ENCODE peak calls at places on chromosomes 5 and 9, in ten cellular contexts. One of them, this sample, is unnamed.

GRCh38 chr5:10856646-10857332 is 95.8 kb upstream of the DAP start:
- DNase-seq in HEK293T: peak; percentile 67
- DNase-seq in AML-193: no peak
- DNase-seq in HepG2: peak; percentile 71
- DNase-seq in NCI-H526 treated with DMSO at 0.1 percent for 48 hours: peak; percentile 46
- DNase-seq in stimulated activated CD4-positive, alpha-beta T cell treated with anti-CD3 and anti-CD28 coated beads, TNF-alpha, amount 100 ng/mL, for 48 hours: no peak
- DNase-seq in activated naive CD4-positive, alpha-beta T cell: peak; percentile 9
- DNase-seq in breast epithelium: no peak
- DNase-seq in fibroblast of pulmonary artery: peak; percentile 37
- DNase-seq in ovary: peak; percentile 71
- DNase-seq in this sample: no peak

GRCh38 chr9:11149065-11149464 is 536.3 kb upstream of the PTPRD start:
- DNase-seq in fibroblast of pulmonary artery: no peak
- DNase-seq in activated naive CD4-positive, alpha-beta T cell: no peak
- DNase-seq in stimulated activated CD4-positive, alpha-beta T cell treated with anti-CD3 and anti-CD28 coated beads, TNF-alpha, amount 100 ng/mL, for 48 hours: no peak
- DNase-seq in HepG2: no peak
- DNase-seq in breast epithelium: no peak
- DNase-seq in HEK293T: no peak
- DNase-seq in NCI-H526 treated with DMSO at 0.1 percent for 48 hours: no peak
- DNase-seq in ovary: no peak
- DNase-seq in AML-193: no peak
- DNase-seq in this sample: no peak

GRCh38 chr9:133833388-133834025 is 95.4 kb upstream of the SARDH start:
- DNase-seq in fibroblast of pulmonary artery: no peak
- DNase-seq in breast epithelium: no peak
- DNase-seq in ovary: no peak
- DNase-seq in AML-193: no peak
- DNase-seq in HEK293T: no peak
- DNase-seq in NCI-H526 treated with DMSO at 0.1 percent for 48 hours: no peak
- DNase-seq in activated naive CD4-positive, alpha-beta T cell: no peak
- DNase-seq in stimulated activated CD4-positive, alpha-beta T cell treated with anti-CD3 and anti-CD28 coated beads, TNF-alpha, amount 100 ng/mL, for 48 hours: no peak
- DNase-seq in HepG2: no peak
- DNase-seq in this sample: no peak

GRCh38 chr5:137752873-137753226 is 1.3 kb downstream of the HNRNPA0 start:
- DNase-seq in AML-193: peak; percentile 29
- DNase-seq in activated naive CD4-positive, alpha-beta T cell: no peak
- DNase-seq in ovary: no peak
- DNase-seq in breast epithelium: no peak
- DNase-seq in HEK293T: peak; percentile 17
- DNase-seq in fibroblast of pulmonary artery: no peak
- DNase-seq in NCI-H526 treated with DMSO at 0.1 percent for 48 hours: peak; percentile 22
- DNase-seq in HepG2: peak; percentile 17
- DNase-seq in stimulated activated CD4-positive, alpha-beta T cell treated with anti-CD3 and anti-CD28 coated beads, TNF-alpha, amount 100 ng/mL, for 48 hours: no peak
- DNase-seq in this sample: peak; percentile 52

GRCh38 chr9:32741706-32742105 is 41.6 kb upstream of the TMEM215 start:
- DNase-seq in breast epithelium: no peak
- DNase-seq in fibroblast of pulmonary artery: peak; percentile 43
- DNase-seq in HepG2: peak; percentile 54
- DNase-seq in stimulated activated CD4-positive, alpha-beta T cell treated with anti-CD3 and anti-CD28 coated beads, TNF-alpha, amount 100 ng/mL, for 48 hours: no peak
- DNase-seq in ovary: no peak
- DNase-seq in AML-193: no peak
- DNase-seq in NCI-H526 treated with DMSO at 0.1 percent for 48 hours: no peak
- DNase-seq in HEK293T: no peak
- DNase-seq in activated naive CD4-positive, alpha-beta T cell: no peak
- DNase-seq in this sample: no peak

GRCh38 chr5:56206126-56206525 is 27.0 kb downstream of the ANKRD55 start:
- DNase-seq in breast epithelium: no peak
- DNase-seq in fibroblast of pulmonary artery: peak; percentile 82
- DNase-seq in HEK293T: no peak
- DNase-seq in NCI-H526 treated with DMSO at 0.1 percent for 48 hours: no peak
- DNase-seq in ovary: no peak
- DNase-seq in HepG2: no peak
- DNase-seq in activated naive CD4-positive, alpha-beta T cell: no peak
- DNase-seq in stimulated activated CD4-positive, alpha-beta T cell treated with anti-CD3 and anti-CD28 coated beads, TNF-alpha, amount 100 ng/mL, for 48 hours: no peak
- DNase-seq in AML-193: no peak
- DNase-seq in this sample: no peak

GRCh38 chr5:56326770-56327169 is 93.6 kb upstream of the ANKRD55 start:
- DNase-seq in ovary: no peak
- DNase-seq in stimulated activated CD4-positive, alpha-beta T cell treated with anti-CD3 and anti-CD28 coated beads, TNF-alpha, amount 100 ng/mL, for 48 hours: no peak
- DNase-seq in NCI-H526 treated with DMSO at 0.1 percent for 48 hours: no peak
- DNase-seq in HepG2: no peak
- DNase-seq in AML-193: no peak
- DNase-seq in HEK293T: no peak
- DNase-seq in breast epithelium: no peak
- DNase-seq in activated naive CD4-positive, alpha-beta T cell: no peak
- DNase-seq in fibroblast of pulmonary artery: no peak
- DNase-seq in this sample: no peak

GRCh38 chr5:89047591-89047990 is 164.6 kb upstream of the MEF2C start:
- DNase-seq in breast epithelium: no peak
- DNase-seq in activated naive CD4-positive, alpha-beta T cell: no peak
- DNase-seq in NCI-H526 treated with DMSO at 0.1 percent for 48 hours: no peak
- DNase-seq in ovary: no peak
- DNase-seq in AML-193: no peak
- DNase-seq in fibroblast of pulmonary artery: no peak
- DNase-seq in stimulated activated CD4-positive, alpha-beta T cell treated with anti-CD3 and anti-CD28 coated beads, TNF-alpha, amount 100 ng/mL, for 48 hours: no peak
- DNase-seq in HEK293T: no peak
- DNase-seq in HepG2: no peak
- DNase-seq in this sample: no peak

GRCh38 chr9:96177719-96178028 is 124.3 kb downstream of the HSD17B3 start:
- DNase-seq in breast epithelium: no peak
- DNase-seq in ovary: no peak
- DNase-seq in AML-193: no peak
- DNase-seq in fibroblast of pulmonary artery: no peak
- DNase-seq in HEK293T: no peak
- DNase-seq in stimulated activated CD4-positive, alpha-beta T cell treated with anti-CD3 and anti-CD28 coated beads, TNF-alpha, amount 100 ng/mL, for 48 hours: no peak
- DNase-seq in activated naive CD4-positive, alpha-beta T cell: no peak
- DNase-seq in NCI-H526 treated with DMSO at 0.1 percent for 48 hours: no peak
- DNase-seq in HepG2: no peak
- DNase-seq in this sample: no peak

GRCh38 chr9:122158202-122158601 is 1.4 kb downstream of the NDUFA8 start:
- DNase-seq in activated naive CD4-positive, alpha-beta T cell: no peak
- DNase-seq in fibroblast of pulmonary artery: peak; percentile 59
- DNase-seq in NCI-H526 treated with DMSO at 0.1 percent for 48 hours: no peak
- DNase-seq in stimulated activated CD4-positive, alpha-beta T cell treated with anti-CD3 and anti-CD28 coated beads, TNF-alpha, amount 100 ng/mL, for 48 hours: peak; percentile 2
- DNase-seq in breast epithelium: no peak
- DNase-seq in HEK293T: peak; percentile 66
- DNase-seq in AML-193: peak; percentile 42
- DNase-seq in HepG2: peak; percentile 59
- DNase-seq in ovary: no peak
- DNase-seq in this sample: no peak

GRCh38 chr5:78509884-78510769 is 138.4 kb downstream of the LHFPL2 start:
- DNase-seq in breast epithelium: peak; percentile 67
- DNase-seq in HepG2: no peak
- DNase-seq in ovary: peak; percentile 57
- DNase-seq in NCI-H526 treated with DMSO at 0.1 percent for 48 hours: no peak
- DNase-seq in stimulated activated CD4-positive, alpha-beta T cell treated with anti-CD3 and anti-CD28 coated beads, TNF-alpha, amount 100 ng/mL, for 48 hours: no peak
- DNase-seq in fibroblast of pulmonary artery: peak; percentile 61
- DNase-seq in activated naive CD4-positive, alpha-beta T cell: no peak
- DNase-seq in AML-193: peak; percentile 38
- DNase-seq in HEK293T: peak; percentile 45
- DNase-seq in this sample: peak; percentile 98

GRCh38 chr5:157203417-157203816 is 22.8 kb downstream of the ITK start:
- DNase-seq in stimulated activated CD4-positive, alpha-beta T cell treated with anti-CD3 and anti-CD28 coated beads, TNF-alpha, amount 100 ng/mL, for 48 hours: no peak
- DNase-seq in AML-193: no peak
- DNase-seq in HEK293T: no peak
- DNase-seq in breast epithelium: no peak
- DNase-seq in fibroblast of pulmonary artery: no peak
- DNase-seq in NCI-H526 treated with DMSO at 0.1 percent for 48 hours: no peak
- DNase-seq in HepG2: no peak
- DNase-seq in activated naive CD4-positive, alpha-beta T cell: no peak
- DNase-seq in ovary: no peak
- DNase-seq in this sample: no peak

GRCh38 chr5:172595591-172596455 is 45.2 kb upstream of the NEURL1B start:
- DNase-seq in fibroblast of pulmonary artery: no peak
- DNase-seq in HepG2: no peak
- DNase-seq in HEK293T: no peak
- DNase-seq in breast epithelium: no peak
- DNase-seq in NCI-H526 treated with DMSO at 0.1 percent for 48 hours: no peak
- DNase-seq in activated naive CD4-positive, alpha-beta T cell: no peak
- DNase-seq in AML-193: no peak
- DNase-seq in stimulated activated CD4-positive, alpha-beta T cell treated with anti-CD3 and anti-CD28 coated beads, TNF-alpha, amount 100 ng/mL, for 48 hours: no peak
- DNase-seq in ovary: peak; percentile 13
- DNase-seq in this sample: no peak

GRCh38 chr5:115209279-115209678 is 39.6 kb upstream of the TRIM36 start:
- DNase-seq in AML-193: peak; percentile 96
- DNase-seq in stimulated activated CD4-positive, alpha-beta T cell treated with anti-CD3 and anti-CD28 coated beads, TNF-alpha, amount 100 ng/mL, for 48 hours: peak; percentile 38
- DNase-seq in HepG2: no peak
- DNase-seq in ovary: no peak
- DNase-seq in fibroblast of pulmonary artery: peak; percentile 73
- DNase-seq in NCI-H526 treated with DMSO at 0.1 percent for 48 hours: no peak
- DNase-seq in breast epithelium: no peak
- DNase-seq in HEK293T: no peak
- DNase-seq in activated naive CD4-positive, alpha-beta T cell: no peak
- DNase-seq in this sample: no peak

GRCh38 chr5:37837101-37838032 is 2.5 kb downstream of the GDNF start:
- DNase-seq in fibroblast of pulmonary artery: peak; percentile 75
- DNase-seq in activated naive CD4-positive, alpha-beta T cell: no peak
- DNase-seq in breast epithelium: peak; percentile 65
- DNase-seq in NCI-H526 treated with DMSO at 0.1 percent for 48 hours: peak; percentile 76
- DNase-seq in HEK293T: no peak
- DNase-seq in stimulated activated CD4-positive, alpha-beta T cell treated with anti-CD3 and anti-CD28 coated beads, TNF-alpha, amount 100 ng/mL, for 48 hours: peak; percentile 55
- DNase-seq in AML-193: no peak
- DNase-seq in HepG2: no peak
- DNase-seq in ovary: peak; percentile 92
- DNase-seq in this sample: peak; percentile 88

GRCh38 chr5:35345222-35345621 is 114.9 kb upstream of the PRLR start:
- DNase-seq in HEK293T: no peak
- DNase-seq in fibroblast of pulmonary artery: no peak
- DNase-seq in NCI-H526 treated with DMSO at 0.1 percent for 48 hours: no peak
- DNase-seq in AML-193: no peak
- DNase-seq in stimulated activated CD4-positive, alpha-beta T cell treated with anti-CD3 and anti-CD28 coated beads, TNF-alpha, amount 100 ng/mL, for 48 hours: no peak
- DNase-seq in activated naive CD4-positive, alpha-beta T cell: no peak
- DNase-seq in ovary: no peak
- DNase-seq in breast epithelium: no peak
- DNase-seq in HepG2: peak; percentile 4
- DNase-seq in this sample: no peak

GRCh38 chr9:85640425-85640824 is 101.3 kb downstream of the AGTPBP1 start:
- DNase-seq in AML-193: no peak
- DNase-seq in HEK293T: no peak
- DNase-seq in ovary: no peak
- DNase-seq in fibroblast of pulmonary artery: no peak
- DNase-seq in breast epithelium: no peak
- DNase-seq in NCI-H526 treated with DMSO at 0.1 percent for 48 hours: no peak
- DNase-seq in HepG2: no peak
- DNase-seq in activated naive CD4-positive, alpha-beta T cell: no peak
- DNase-seq in stimulated activated CD4-positive, alpha-beta T cell treated with anti-CD3 and anti-CD28 coated beads, TNF-alpha, amount 100 ng/mL, for 48 hours: no peak
- DNase-seq in this sample: no peak

GRCh38 chr5:125695994-125696679 is 727.1 kb upstream of the GRAMD2B start:
- DNase-seq in HepG2: no peak
- DNase-seq in NCI-H526 treated with DMSO at 0.1 percent for 48 hours: no peak
- DNase-seq in breast epithelium: no peak
- DNase-seq in AML-193: no peak
- DNase-seq in HEK293T: no peak
- DNase-seq in fibroblast of pulmonary artery: no peak
- DNase-seq in activated naive CD4-positive, alpha-beta T cell: no peak
- DNase-seq in ovary: no peak
- DNase-seq in stimulated activated CD4-positive, alpha-beta T cell treated with anti-CD3 and anti-CD28 coated beads, TNF-alpha, amount 100 ng/mL, for 48 hours: no peak
- DNase-seq in this sample: no peak

GRCh38 chr5:59506285-59506877 is 387.1 kb downstream of the PDE4D start:
- DNase-seq in AML-193: peak; percentile 39
- DNase-seq in activated naive CD4-positive, alpha-beta T cell: no peak
- DNase-seq in breast epithelium: no peak
- DNase-seq in NCI-H526 treated with DMSO at 0.1 percent for 48 hours: no peak
- DNase-seq in fibroblast of pulmonary artery: peak; percentile 68
- DNase-seq in stimulated activated CD4-positive, alpha-beta T cell treated with anti-CD3 and anti-CD28 coated beads, TNF-alpha, amount 100 ng/mL, for 48 hours: no peak
- DNase-seq in HEK293T: no peak
- DNase-seq in ovary: no peak
- DNase-seq in HepG2: peak; percentile 6
- DNase-seq in this sample: no peak

GRCh38 chr9:137719194-137719593 is 100.4 kb downstream of the EHMT1 start:
- DNase-seq in AML-193: no peak
- DNase-seq in stimulated activated CD4-positive, alpha-beta T cell treated with anti-CD3 and anti-CD28 coated beads, TNF-alpha, amount 100 ng/mL, for 48 hours: no peak
- DNase-seq in activated naive CD4-positive, alpha-beta T cell: no peak
- DNase-seq in breast epithelium: no peak
- DNase-seq in HEK293T: no peak
- DNase-seq in NCI-H526 treated with DMSO at 0.1 percent for 48 hours: no peak
- DNase-seq in HepG2: no peak
- DNase-seq in ovary: no peak
- DNase-seq in fibroblast of pulmonary artery: no peak
- DNase-seq in this sample: no peak

GRCh38 chr9:706606-707451 is 134.7 kb upstream of the DMRT1 start:
- DNase-seq in ovary: peak; percentile 78
- DNase-seq in fibroblast of pulmonary artery: peak; percentile 70
- DNase-seq in stimulated activated CD4-positive, alpha-beta T cell treated with anti-CD3 and anti-CD28 coated beads, TNF-alpha, amount 100 ng/mL, for 48 hours: peak; percentile 3
- DNase-seq in breast epithelium: peak; percentile 67
- DNase-seq in HepG2: peak; percentile 85
- DNase-seq in HEK293T: no peak
- DNase-seq in activated naive CD4-positive, alpha-beta T cell: peak; percentile 5
- DNase-seq in AML-193: peak; percentile 58
- DNase-seq in NCI-H526 treated with DMSO at 0.1 percent for 48 hours: peak; percentile 52
- DNase-seq in this sample: peak; percentile 94